ENCODE peak calls at places on chromosomes 11 and 22, in four cellular contexts. S is SK-N-SH; W is stimulated activated CD4-positive, alpha-beta T cell treated with anti-CD3 and anti-CD28 coated beads, Interleukin-1b, Interleukin-23, amount 100 ng/mL, for 1 hour; J is CD8-positive, alpha-beta T cell. X is an unnamed sample.

GRCh38 chr22:46971141-46971775 is 208.8 kb downstream of the TBC1D22A start:
- DNase-seq in S (peak; percentile 68), W (no peak), J (no peak), X (peak; percentile 93)

GRCh38 chr11:1487091-1487850 is 692 bp upstream of the MOB2 start:
- DNase-seq in S (no peak), W (no peak), J (no peak), X (no peak)

GRCh38 chr22:35496768-35497312 is 43.8 kb upstream of the RASD2 start:
- DNase-seq in S (no peak), W (no peak), J (no peak), X (no peak)

GRCh38 chr11:77199346-77199745 is 71.3 kb downstream of the MYO7A start:
- DNase-seq in S (no peak), W (no peak), J (no peak), X (no peak)

GRCh38 chr11:67276821-67277230 is 10.6 kb downstream of the GRK2 start:
- DNase-seq in S (no peak), W (no peak), J (peak; percentile 55), X (no peak)

GRCh38 chr22:36304429-36304828 is 51.5 kb downstream of the APOL1 start:
- DNase-seq in S (no peak), W (no peak), J (no peak), X (no peak)

GRCh38 chr11:80937831-80938230 is 1497.0 kb upstream of the TENM4 start:
- DNase-seq in S (no peak), W (no peak), J (no peak), X (no peak)

GRCh38 chr22:27885977-27886842 is 32.8 kb downstream of the PITPNB start:
- DNase-seq in S (peak; percentile 52), W (peak; percentile 13), J (peak; percentile 55), X (peak; percentile 67)

GRCh38 chr22:29821790-29822130 is 16.3 kb downstream of the ASCC2 start:
- DNase-seq in S (no peak), W (no peak), J (no peak), X (no peak)

GRCh38 chr11:77126861-77127673 is 979 bp upstream of the MYO7A start:
- DNase-seq in S (peak; percentile 89), W (no peak), J (peak; percentile 60), X (no peak)

GRCh38 chr11:31802990-31803812 is 7.9 kb downstream of the PAX6 start:
- DNase-seq in S (peak; percentile 42), W (no peak), J (no peak), X (no peak)